ENCODE peak calls at places on chromosomes 13 and 19, in seven cellular contexts. Q is NCI-H1092 treated with DMSO at 0.1 percent for 48 hours; X is stimulated activated CD4-positive, alpha-beta T cell treated with anti-CD3 and anti-CD28 coated beads, Interleukin-2, amount 100 ng/mL, for 48 hours; A is HT1080; H is dorsolateral prefrontal cortex; E is uterus; V is NCI-H345. P is an unnamed sample.

GRCh38 chr19:19558636-19559035 is 20.6 kb downstream of the CILP2 start:
- DNase-seq in Q (no peak), A (no peak), E (no peak), X (no peak), H (no peak), V (no peak), P (no peak)

GRCh38 chr13:111367340-111367739 is 46.9 kb downstream of the TEX29 start:
- DNase-seq in E (no peak), H (no peak), Q (no peak), X (no peak), V (no peak), A (no peak), P (no peak)

GRCh38 chr19:32373614-32374295 is 28.3 kb downstream of the ZNF507 start:
- DNase-seq in X (no peak), A (peak), E (no peak), Q (peak), V (peak), H (no peak), P (peak)

GRCh38 chr13:49976314-49977258 is 20.3 kb upstream of the TRIM13 start:
- DNase-seq in Q (peak), H (peak), X (peak), A (peak), V (peak), E (peak), P (peak)

GRCh38 chr13:44218501-44219240 is 155.0 kb upstream of the SERP2 start:
- DNase-seq in X (no peak), A (no peak), E (peak), Q (peak), V (peak), H (no peak), P (no peak)

GRCh38 chr19:13629687-13630357 is 123.5 kb upstream of the CACNA1A start:
- DNase-seq in V (no peak), Q (no peak), H (no peak), A (peak), E (no peak), X (no peak), P (no peak)

GRCh38 chr19:32688315-32688714 is 3.3 kb upstream of the NUDT19 start:
- DNase-seq in E (no peak), H (no peak), X (no peak), A (no peak), V (no peak), Q (no peak), P (no peak)

GRCh38 chr19:16402076-16402475 is 69.7 kb downstream of the EPS15L1 start:
- DNase-seq in Q (no peak), H (no peak), E (no peak), X (no peak), A (no peak), V (no peak), P (no peak)

GRCh38 chr13:26587251-26587650 is 29.8 kb downstream of the WASF3 start:
- DNase-seq in V (no peak), X (no peak), A (no peak), Q (no peak), H (no peak), E (no peak), P (no peak)

GRCh38 chr13:24927810-24928404 is 163.9 kb downstream of the RNF17 start:
- DNase-seq in E (no peak), A (no peak), Q (no peak), X (no peak), H (no peak), V (no peak), P (no peak)

GRCh38 chr19:31676271-31677004 is 327.2 kb upstream of the TSHZ3 start:
- DNase-seq in A (peak), H (no peak), E (no peak), Q (no peak), V (no peak), X (no peak), P (no peak)

GRCh38 chr13:26222523-26223046 is 471 bp upstream of the RNF6 start:
- DNase-seq in H (no peak), V (no peak), Q (no peak), E (no peak), X (no peak), A (no peak), P (no peak)

GRCh38 chr19:55491546-55492360 is 3.5 kb downstream of the SSC5D start:
- DNase-seq in V (no peak), A (no peak), H (no peak), E (peak), X (no peak), Q (no peak), P (no peak)

GRCh38 chr13:106314417-106314816 is 221.0 kb downstream of the EFNB2 start:
- DNase-seq in Q (no peak), H (no peak), V (no peak), X (no peak), A (no peak), E (no peak), P (no peak)

GRCh38 chr13:33548065-33548464 is 262.5 kb upstream of the STARD13 start:
- DNase-seq in A (no peak), X (no peak), H (no peak), Q (no peak), V (no peak), E (no peak), P (no peak)